ENCODE peak calls at places on chromosomes 11 and 22, in five cellular contexts. L, P, D, I and U are unnamed samples.

GRCh38 chr11:122226810-122227379 is 110.9 kb upstream of the BLID start:
- DNase-seq in P (no peak), I (no peak), L (no peak), D (no peak), U (no peak)

GRCh38 chr11:69126286-69126685 is 29.4 kb upstream of the SMIM38 start:
- DNase-seq in D (no peak), P (peak; percentile 42), L (no peak), I (peak; percentile 51), U (no peak)

GRCh38 chr11:27532652-27533325 is 26.2 kb upstream of the LIN7C start:
- DNase-seq in P (no peak), I (no peak), L (no peak), D (no peak), U (no peak)

GRCh38 chr22:47130883-47131610 is 368.6 kb downstream of the TBC1D22A start:
- DNase-seq in L (no peak), D (no peak), P (no peak), I (peak; percentile 30), U (no peak)

GRCh38 chr11:128187377-128187776 is 400.0 kb downstream of the ETS1 start:
- DNase-seq in D (no peak), P (no peak), L (no peak), I (no peak), U (no peak)

GRCh38 chr11:32448232-32448631 is 12.9 kb upstream of the WT1 start:
- DNase-seq in P (no peak), L (no peak), D (no peak), I (no peak), U (no peak)

GRCh38 chr11:46237248-46238077 is 40.0 kb upstream of the CREB3L1 start:
- DNase-seq in L (peak; percentile 83), I (peak; percentile 86), P (peak; percentile 87), D (peak; percentile 20), U (no peak)

GRCh38 chr11:63569570-63569969 is 6.4 kb upstream of the PLAAT2 start:
- DNase-seq in I (no peak), L (no peak), D (no peak), P (no peak), U (no peak)

GRCh38 chr22:30422481-30423295 is 2.9 kb upstream of the MTFP1 start:
- DNase-seq in I (peak; percentile 85), D (no peak), L (peak; percentile 93), P (no peak), U (no peak)

GRCh38 chr11:123587044-123587443 is 67.4 kb downstream of the SCN3B start:
- DNase-seq in D (no peak), I (no peak), P (no peak), L (no peak), U (no peak)

GRCh38 chr11:26632691-26633159 is 60.7 kb upstream of the MUC15 start:
- DNase-seq in I (no peak), P (no peak), L (no peak), D (no peak), U (no peak)

GRCh38 chr11:130634981-130635473 is 186.6 kb downstream of the ADAMTS15 start:
- DNase-seq in D (no peak), P (no peak), L (no peak), I (no peak), U (no peak)

GRCh38 chr11:70580036-70580805 is 181.9 kb downstream of the CTTN start:
- DNase-seq in D (no peak), P (peak; percentile 7), I (peak; percentile 48), L (no peak), U (no peak)

GRCh38 chr11:72358461-72359405 is 75.6 kb downstream of the CLPB start:
- DNase-seq in D (no peak), P (peak; percentile 74), I (no peak), L (no peak), U (no peak)

GRCh38 chr22:46539169-46539568 is 1.7 kb upstream of the CELSR1 start:
- DNase-seq in D (no peak), L (no peak), I (no peak), P (no peak), U (no peak)

GRCh38 chr11:43516316-43516820 is 157.6 kb downstream of the TTC17 start:
- DNase-seq in P (no peak), I (peak; percentile 55), D (no peak), L (no peak), U (no peak)

GRCh38 chr22:22927888-22928665 is 40.5 kb downstream of the IGLL5 start:
- DNase-seq in P (no peak), I (no peak), D (no peak), L (no peak), U (no peak)

GRCh38 chr11:27916541-27917100 is 191.3 kb downstream of the KIF18A start:
- DNase-seq in L (no peak), D (no peak), I (no peak), P (no peak), U (no peak)

GRCh38 chr11:72263363-72263762 is 19.4 kb upstream of the PHOX2A start:
- DNase-seq in P (no peak), I (no peak), L (no peak), D (no peak), U (no peak)

GRCh38 chr11:95931916-95932315 is 8.0 kb upstream of the MTMR2 start:
- DNase-seq in I (no peak), D (no peak), L (no peak), P (no peak), U (no peak)

GRCh38 chr11:65032216-65032615 is 5.0 kb downstream of the SNX15 start:
- DNase-seq in I (no peak), D (no peak), L (no peak), P (no peak), U (no peak)

GRCh38 chr22:35521358-35522264 is 19.0 kb upstream of the RASD2 start:
- DNase-seq in L (no peak), P (no peak), I (no peak), D (no peak), U (no peak)
- H3K4me1 ChIP-seq in L (no peaks in the 10 kb centered on the region), P (no peaks in the 10 kb centered on the region), I (no peaks in the 10 kb centered on the region), D (no peaks in the 10 kb centered on the region), U (no peaks in the 10 kb centered on the region)

DNA sequence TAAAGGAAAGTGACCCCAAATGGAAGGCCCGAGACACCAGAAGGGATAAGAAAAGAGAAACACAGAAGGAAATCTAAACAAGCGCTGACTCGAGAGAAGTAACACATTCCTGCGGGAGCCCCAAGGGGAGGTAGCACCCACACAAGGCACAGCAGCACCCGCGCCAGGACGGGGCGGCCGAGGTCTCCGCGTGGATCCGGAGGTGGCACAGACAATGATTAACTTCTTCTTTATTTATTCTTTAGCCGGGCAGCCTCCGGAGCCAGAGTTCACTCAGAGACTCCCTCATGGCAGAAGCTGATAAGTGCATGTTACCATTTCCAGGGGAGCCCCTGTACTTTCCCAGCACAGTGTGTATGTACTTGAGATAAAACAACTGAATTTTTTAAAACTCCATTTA is 5.1 kb downstream of the TOLLIP start:
- DNase-seq in L (peak; percentile 58), I (peak; percentile 79), D (no peak), P (no peak), U (no peak)
- H3K4me1 ChIP-seq in L (no peaks in the 10 kb centered on the region), I (peaks cover 48% of the 10 kb centered on the region), D (peaks cover 16% of the 10 kb centered on the region), P (no peaks in the 10 kb centered on the region), U (peaks cover 30% of the 10 kb centered on the region)

DNA sequence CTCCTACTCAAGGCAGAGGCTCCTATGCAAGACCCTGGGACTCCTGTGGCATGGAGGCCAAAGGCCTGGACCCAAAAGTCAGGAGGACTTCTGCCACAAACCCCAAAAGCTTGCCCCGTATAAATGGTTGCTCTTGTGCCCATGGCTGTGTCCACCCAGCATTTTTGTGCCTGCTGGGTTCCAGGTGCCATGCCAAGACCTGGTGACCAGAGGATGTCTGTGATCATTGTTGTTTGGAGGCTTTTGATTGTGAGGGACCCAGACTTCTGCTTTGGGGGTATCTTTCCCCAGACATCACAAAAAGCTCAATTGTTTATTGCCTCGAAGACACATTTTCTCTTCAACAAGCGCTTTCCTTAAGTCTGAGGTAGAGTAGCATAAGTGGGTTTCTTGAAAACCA is 35.1 kb downstream of the C22orf31 start:
- DNase-seq in L (no peak), I (no peak), D (no peak), P (no peak), U (no peak)
- H3K4me1 ChIP-seq in L (no peaks in the 10 kb centered on the region), I (peaks cover 57% of the 10 kb centered on the region), D (no peaks in the 10 kb centered on the region), P (peaks cover 7% of the 10 kb centered on the region), U (peaks cover 14% of the 10 kb centered on the region)

GRCh38 chr22:45499746-45500145 is 2.9 kb upstream of the FBLN1 start:
- DNase-seq in D (no peak), L (peak; percentile 75), P (no peak), I (peak; percentile 75), U (no peak)

GRCh38 chr22:45497268-45497667 is 5.4 kb upstream of the FBLN1 start:
- DNase-seq in L (no peak), I (no peak), D (no peak), P (peak; percentile 1), U (no peak)

GRCh38 chr22:45497746-45498145 is 4.9 kb upstream of the FBLN1 start:
- DNase-seq in D (no peak), P (no peak), I (peak; percentile 18), L (no peak), U (no peak)

GRCh38 chr22:45493286-45493771 is 9.4 kb upstream of the FBLN1 start:
- DNase-seq in L (peak; percentile 90), D (no peak), P (peak; percentile 5), I (peak; percentile 83), U (no peak)

DNA sequence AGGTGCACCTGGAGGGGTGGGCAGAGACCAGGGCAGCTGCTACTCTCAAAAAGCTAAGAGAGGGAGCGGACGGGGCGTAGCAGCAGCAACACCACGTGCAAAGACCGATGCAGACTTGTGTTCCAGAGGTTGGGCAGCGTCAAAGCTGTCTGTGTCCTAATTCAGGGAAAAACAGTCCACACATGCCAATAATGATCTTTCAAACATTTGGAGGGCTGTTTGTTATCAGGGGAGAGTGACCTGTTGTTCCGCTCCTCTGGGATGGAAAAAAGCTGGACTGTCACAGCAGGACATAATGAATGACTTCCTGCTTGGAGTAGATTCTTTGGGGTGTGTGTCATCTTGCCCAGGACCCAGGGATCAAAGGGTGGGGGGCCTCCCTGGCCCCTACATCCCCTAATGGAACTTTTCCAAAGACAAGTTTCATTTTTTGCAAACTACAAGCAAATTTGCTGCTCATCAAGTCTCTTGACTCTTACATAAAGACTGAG is 6.2 kb upstream of the FBLN1 start:
- DNase-seq in D (no peak), L (no peak), P (peak; percentile 26), I (peak; percentile 80), U (no peak)
- H3K4me1 ChIP-seq in D (no peaks in the 10 kb centered on the region), L (no peaks in the 10 kb centered on the region), P (no peaks in the 10 kb centered on the region), I (no peaks in the 10 kb centered on the region), U (no peaks in the 10 kb centered on the region)

GRCh38 chr22:43295660-43296059 is 47.5 kb downstream of the SCUBE1 start:
- DNase-seq in D (no peak), I (no peak), P (no peak), L (no peak), U (no peak)
- H3K4me1 ChIP-seq in D (no peaks in the 10 kb centered on the region), I (peaks cover 35% of the 10 kb centered on the region), P (no peaks in the 10 kb centered on the region), L (no peaks in the 10 kb centered on the region), U (no peaks in the 10 kb centered on the region)